ENCODE peak calls at places on chromosomes 7 and 10, in four cellular contexts. One of them, this sample, is unnamed.

GRCh38 chr7:41401833-41402232 is 301.1 kb downstream of the INHBA start:
- DNase-seq in A549: no peak
- DNase-seq in GM12878: no peak
- DNase-seq in K562: no peak
- DNase-seq in this sample: no peak

GRCh38 chr7:2926898-2927405 is 82.8 kb upstream of the GNA12 start:
- DNase-seq in A549: no peak
- DNase-seq in GM12878: no peak
- DNase-seq in K562: no peak
- DNase-seq in this sample: no peak

GRCh38 chr7:54788664-54789063 is 29.7 kb upstream of the SEC61G start:
- DNase-seq in A549: peak; percentile 94
- DNase-seq in GM12878: peak; percentile 13
- DNase-seq in K562: peak; percentile 40
- DNase-seq in this sample: peak; percentile 53

GRCh38 chr10:114724295-114724694 is 66.2 kb upstream of the ABLIM1 start:
- DNase-seq in A549: peak; percentile 34
- DNase-seq in GM12878: no peak
- DNase-seq in K562: no peak
- DNase-seq in this sample: no peak

GRCh38 chr10:21162948-21163347 is 265.8 kb upstream of the NEBL start:
- DNase-seq in A549: no peak
- DNase-seq in GM12878: no peak
- DNase-seq in K562: no peak
- DNase-seq in this sample: no peak

GRCh38 chr7:2982831-2983230 is 60.8 kb downstream of the CARD11 start:
- DNase-seq in A549: no peak
- DNase-seq in GM12878: no peak
- DNase-seq in K562: no peak
- DNase-seq in this sample: no peak

GRCh38 chr7:17903337-17903736 is 37.0 kb downstream of the SNX13 start:
- DNase-seq in A549: no peak
- DNase-seq in GM12878: no peak
- DNase-seq in K562: no peak
- DNase-seq in this sample: peak; percentile 30

GRCh38 chr10:69216577-69217118 is 3.5 kb upstream of the HKDC1 start:
- DNase-seq in A549: no peak
- DNase-seq in GM12878: no peak
- DNase-seq in K562: no peak
- DNase-seq in this sample: no peak

GRCh38 chr7:106418094-106418493 is 133.3 kb upstream of the NAMPT start:
- DNase-seq in A549: no peak
- DNase-seq in GM12878: no peak
- DNase-seq in K562: no peak
- DNase-seq in this sample: no peak

GRCh38 chr10:42951486-42952251 is 125.2 kb upstream of the RET start:
- DNase-seq in A549: no peak
- DNase-seq in GM12878: no peak
- DNase-seq in K562: no peak
- DNase-seq in this sample: no peak

GRCh38 chr10:130128922-130129321 is 7.3 kb upstream of the GLRX3 start:
- DNase-seq in A549: no peak
- DNase-seq in GM12878: no peak
- DNase-seq in K562: no peak
- DNase-seq in this sample: no peak

GRCh38 chr10:88408111-88408510 is 175.0 kb downstream of the RNLS start:
- DNase-seq in A549: no peak
- DNase-seq in GM12878: no peak
- DNase-seq in K562: no peak
- DNase-seq in this sample: no peak

GRCh38 chr10:56370217-56371113 is 9.4 kb upstream of the ZWINT start:
- DNase-seq in A549: peak; percentile 51
- DNase-seq in GM12878: no peak
- DNase-seq in K562: peak; percentile 40
- DNase-seq in this sample: no peak

GRCh38 chr10:124565565-124566221 is 104.1 kb downstream of the LHPP start:
- DNase-seq in A549: peak; percentile 35
- DNase-seq in GM12878: no peak
- DNase-seq in K562: peak; percentile 68
- DNase-seq in this sample: peak; percentile 69

GRCh38 chr7:1086588-1087461 is 1.1 kb upstream of the GPER1 start:
- DNase-seq in A549: peak; percentile 53
- DNase-seq in GM12878: no peak
- DNase-seq in K562: peak; percentile 88
- DNase-seq in this sample: peak; percentile 68

GRCh38 chr10:78772083-78772482 is 296.7 kb upstream of the ZMIZ1 start:
- DNase-seq in A549: no peak
- DNase-seq in GM12878: no peak
- DNase-seq in K562: no peak
- DNase-seq in this sample: no peak

GRCh38 chr10:127569210-127569609 is 20.1 kb downstream of the NPS start:
- DNase-seq in A549: no peak
- DNase-seq in GM12878: no peak
- DNase-seq in K562: no peak
- DNase-seq in this sample: no peak

GRCh38 chr10:44965651-44966097 is 6.1 kb downstream of the RASSF4 start:
- DNase-seq in A549: no peak
- DNase-seq in GM12878: no peak
- DNase-seq in K562: no peak
- DNase-seq in this sample: no peak

GRCh38 chr7:90411510-90411909 is 8.2 kb downstream of the CLDN12 start:
- DNase-seq in A549: peak; percentile 11
- DNase-seq in GM12878: no peak
- DNase-seq in K562: no peak
- DNase-seq in this sample: peak; percentile 9
- TF ChIP-seq CHD4 in A549: no peak
- TF ChIP-seq CHD4 in GM12878: no peak
- TF ChIP-seq CHD4 in K562: no peak
- TF ChIP-seq CHD4 in this sample: no peak

DNA sequence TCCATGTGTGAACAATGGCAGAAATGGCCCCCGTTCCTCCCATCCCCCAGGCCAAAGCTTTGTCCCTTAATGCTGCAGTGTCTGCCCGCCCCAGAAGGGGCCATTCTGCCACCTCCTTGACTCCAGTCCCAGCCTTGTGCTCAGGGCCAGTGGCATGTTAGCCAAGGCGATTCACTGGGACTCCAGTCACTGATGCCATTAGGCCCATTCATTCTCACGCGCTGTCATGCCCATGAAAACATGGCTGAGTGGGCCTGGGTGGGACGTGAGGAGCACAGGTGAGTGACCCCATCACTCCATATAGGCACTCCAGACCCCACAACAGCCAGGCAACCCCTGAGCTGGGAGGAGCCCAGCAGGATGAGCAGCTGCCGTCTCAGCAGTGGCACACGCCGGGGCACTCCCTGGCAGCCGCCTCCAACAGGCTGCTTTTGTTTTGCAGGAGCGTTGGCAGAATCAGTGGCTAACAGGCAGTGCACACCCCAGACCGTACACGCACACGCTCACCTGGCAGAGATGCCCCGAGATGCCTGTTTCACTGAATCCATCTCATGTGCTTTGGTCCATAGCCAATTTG is 79.5 kb downstream of the TCERG1L start:
- DNase-seq in A549: no peak
- DNase-seq in GM12878: no peak
- DNase-seq in K562: no peak
- DNase-seq in this sample: no peak
- TF ChIP-seq CHD4 in A549: no peak
- TF ChIP-seq CHD4 in GM12878: no peak
- TF ChIP-seq CHD4 in K562: no peak
- TF ChIP-seq CHD4 in this sample: no peak

GRCh38 chr7:134854816-134855215 is 75.4 kb downstream of the CALD1 start:
- DNase-seq in A549: no peak
- DNase-seq in GM12878: no peak
- DNase-seq in K562: no peak
- DNase-seq in this sample: no peak
- TF ChIP-seq CHD4 in A549: no peak
- TF ChIP-seq CHD4 in GM12878: no peak
- TF ChIP-seq CHD4 in K562: no peak
- TF ChIP-seq CHD4 in this sample: no peak

DNA sequence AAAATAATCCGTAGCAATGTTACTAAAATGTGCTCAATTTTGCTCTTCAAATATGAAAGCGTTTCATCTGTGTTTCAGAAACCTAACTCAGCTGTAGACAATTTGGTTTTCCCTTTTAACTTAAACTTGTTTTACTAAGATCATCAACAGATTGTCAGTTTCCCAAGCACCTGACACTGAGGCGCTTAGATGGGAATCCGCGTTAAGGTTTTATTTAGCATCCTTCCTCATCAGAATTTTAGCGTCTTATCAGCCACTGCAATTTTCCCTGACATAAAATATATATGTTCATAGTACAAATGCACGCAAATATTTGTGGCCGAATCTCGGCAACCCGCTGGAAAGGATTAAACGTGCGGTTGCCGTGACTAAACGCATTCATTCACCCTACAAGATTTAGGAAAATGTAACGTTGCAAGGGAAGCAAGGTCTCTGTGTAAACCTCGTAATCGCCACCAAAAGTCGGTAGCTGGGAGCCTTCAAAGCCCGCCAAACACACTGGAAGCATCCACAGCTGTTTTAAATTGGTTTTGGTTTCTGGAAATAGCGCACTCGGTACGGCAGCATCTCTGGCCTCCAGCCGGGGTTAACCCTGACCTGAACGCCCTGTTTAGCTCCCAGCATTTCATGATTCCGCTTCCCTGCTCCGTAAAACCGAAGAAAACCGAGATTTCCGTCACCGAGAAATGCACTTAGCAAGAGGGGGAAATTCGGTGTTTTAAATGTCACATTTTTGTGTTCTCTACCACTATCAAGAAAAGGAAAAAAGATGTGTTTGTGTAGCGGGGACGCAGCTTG is 970 bp downstream of the SGCE start:
- DNase-seq in A549: peak; percentile 42
- DNase-seq in GM12878: no peak
- DNase-seq in K562: no peak
- DNase-seq in this sample: no peak
- TF ChIP-seq CHD4 in A549: no peak
- TF ChIP-seq CHD4 in GM12878: no peak
- TF ChIP-seq CHD4 in K562: no peak
- TF ChIP-seq CHD4 in this sample: no peak

DNA sequence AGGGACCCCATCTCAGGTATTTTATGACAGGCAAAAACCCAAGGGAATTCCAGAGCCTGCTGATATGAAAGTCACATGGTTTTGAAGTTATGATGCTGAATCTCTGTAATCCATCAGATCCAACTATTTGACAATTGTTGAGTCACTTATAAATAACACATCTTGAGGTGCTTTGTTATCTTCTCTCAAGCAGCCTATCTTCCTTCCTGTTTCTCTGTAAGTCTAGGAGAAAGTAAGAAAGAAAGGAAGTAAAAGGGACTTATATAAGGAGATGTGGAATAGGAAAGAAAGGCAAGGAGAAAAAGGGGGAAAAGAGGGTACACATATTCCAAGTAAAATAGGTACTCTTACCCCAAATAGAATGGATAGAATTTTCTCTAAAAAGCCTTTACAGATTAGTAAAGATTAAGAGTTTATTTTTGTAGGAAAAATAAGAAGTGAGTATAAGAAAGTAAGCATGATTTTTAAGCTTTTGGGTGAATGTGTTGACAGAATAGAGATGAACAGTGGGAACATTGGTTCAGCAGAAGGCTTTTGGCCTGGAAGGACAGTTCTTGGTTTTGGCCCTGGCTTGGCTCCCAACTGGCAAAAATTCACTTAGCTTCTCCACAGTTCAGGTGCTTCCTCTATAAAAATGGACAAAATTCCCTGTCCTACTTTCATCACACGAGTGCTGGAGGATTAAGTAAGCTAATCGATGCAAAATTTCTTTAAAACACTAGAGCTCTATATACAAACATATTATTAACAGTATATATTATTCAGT is 39.6 kb upstream of the ANK3 start:
- DNase-seq in A549: no peak
- DNase-seq in GM12878: no peak
- DNase-seq in K562: no peak
- DNase-seq in this sample: no peak
- TF ChIP-seq CHD4 in A549: no peak
- TF ChIP-seq CHD4 in GM12878: no peak
- TF ChIP-seq CHD4 in K562: no peak
- TF ChIP-seq CHD4 in this sample: no peak

GRCh38 chr7:69837387-69838068 is 239.3 kb downstream of the AUTS2 start:
- DNase-seq in A549: no peak
- DNase-seq in GM12878: no peak
- DNase-seq in K562: no peak
- DNase-seq in this sample: no peak
- TF ChIP-seq CHD4 in A549: no peak
- TF ChIP-seq CHD4 in GM12878: no peak
- TF ChIP-seq CHD4 in K562: no peak
- TF ChIP-seq CHD4 in this sample: no peak

GRCh38 chr7:77247206-77247850 is 47.7 kb upstream of the FGL2 start:
- DNase-seq in A549: peak; percentile 82
- DNase-seq in GM12878: peak; percentile 76
- DNase-seq in K562: peak; percentile 69
- DNase-seq in this sample: peak; percentile 77
- TF ChIP-seq CHD4 in A549: no peak
- TF ChIP-seq CHD4 in GM12878: no peak
- TF ChIP-seq CHD4 in K562: no peak
- TF ChIP-seq CHD4 in this sample: no peak

This sample was measured in HepG2.